ENCODE peak calls at places on chromosome 1, in nine cellular contexts. One of them, this sample, is unnamed. For H3K9me3 and H3K27me3, the result is how much of the 10 kb centered on the place peaks cover.

GRCh38 chr1:72412286-72412685 is 129.9 kb upstream of the NEGR1 start:
- DNase-seq in tibial artery: no peak
- DNase-seq in stomach: no peak
- DNase-seq in uterus: no peak
- DNase-seq in thoracic aorta: no peak
- DNase-seq in body of pancreas: no peak
- DNase-seq in neural progenitor cell: no peak
- DNase-seq in BE2C: no peak
- DNase-seq in heart right ventricle: no peak
- DNase-seq in this sample: no peak

GRCh38 chr1:28915036-28915895 is 897 bp downstream of the EPB41 start:
- DNase-seq in tibial artery: no peak
- DNase-seq in stomach: peak
- DNase-seq in uterus: peak
- DNase-seq in thoracic aorta: no peak
- DNase-seq in body of pancreas: peak
- DNase-seq in neural progenitor cell: peak
- DNase-seq in BE2C: peak
- DNase-seq in heart right ventricle: no peak
- DNase-seq in this sample: no peak

GRCh38 chr1:4214826-4215225 is 314.8 kb upstream of the C1orf174 start:
- DNase-seq in tibial artery: no peak
- DNase-seq in stomach: no peak
- DNase-seq in uterus: no peak
- DNase-seq in thoracic aorta: no peak
- DNase-seq in body of pancreas: no peak
- DNase-seq in neural progenitor cell: no peak
- DNase-seq in BE2C: no peak
- DNase-seq in heart right ventricle: no peak
- DNase-seq in this sample: no peak

GRCh38 chr1:29647581-29647980 is 411.3 kb downstream of the PTPRU start:
- DNase-seq in tibial artery: no peak
- DNase-seq in stomach: no peak
- DNase-seq in uterus: no peak
- DNase-seq in thoracic aorta: no peak
- DNase-seq in body of pancreas: no peak
- DNase-seq in neural progenitor cell: no peak
- DNase-seq in BE2C: no peak
- DNase-seq in heart right ventricle: no peak
- DNase-seq in this sample: no peak

GRCh38 chr1:109713636-109714035 is 1.6 kb downstream of the GSTM5 start:
- DNase-seq in tibial artery: no peak
- DNase-seq in stomach: no peak
- DNase-seq in uterus: no peak
- DNase-seq in thoracic aorta: no peak
- DNase-seq in body of pancreas: no peak
- DNase-seq in neural progenitor cell: no peak
- DNase-seq in BE2C: no peak
- DNase-seq in heart right ventricle: no peak
- DNase-seq in this sample: no peak

GRCh38 chr1:69858534-69858933 is 290.8 kb downstream of the LRRC7 start:
- DNase-seq in tibial artery: no peak
- DNase-seq in stomach: no peak
- DNase-seq in uterus: no peak
- DNase-seq in thoracic aorta: no peak
- DNase-seq in body of pancreas: no peak
- DNase-seq in neural progenitor cell: no peak
- DNase-seq in BE2C: no peak
- DNase-seq in heart right ventricle: no peak
- DNase-seq in this sample: no peak

GRCh38 chr1:183105449-183105848 is 80.6 kb upstream of the LAMC2 start:
- DNase-seq in tibial artery: no peak
- DNase-seq in stomach: no peak
- DNase-seq in uterus: no peak
- DNase-seq in thoracic aorta: no peak
- DNase-seq in body of pancreas: no peak
- DNase-seq in neural progenitor cell: no peak
- DNase-seq in BE2C: no peak
- DNase-seq in heart right ventricle: no peak
- DNase-seq in this sample: no peak

GRCh38 chr1:151816964-151817730 is 11.9 kb upstream of the LINGO4 start:
- DNase-seq in tibial artery: no peak
- DNase-seq in stomach: no peak
- DNase-seq in uterus: no peak
- DNase-seq in thoracic aorta: no peak
- DNase-seq in body of pancreas: no peak
- DNase-seq in neural progenitor cell: no peak
- DNase-seq in BE2C: no peak
- DNase-seq in heart right ventricle: no peak
- DNase-seq in this sample: no peak

GRCh38 chr1:7705048-7705907 is 65.8 kb upstream of the VAMP3 start:
- DNase-seq in tibial artery: no peak
- DNase-seq in stomach: peak
- DNase-seq in uterus: peak
- DNase-seq in thoracic aorta: no peak
- DNase-seq in body of pancreas: peak
- DNase-seq in neural progenitor cell: peak
- DNase-seq in BE2C: peak
- DNase-seq in heart right ventricle: peak
- DNase-seq in this sample: peak

GRCh38 chr1:230877139-230877923 is 9.0 kb upstream of the C1orf198 start:
- DNase-seq in tibial artery: no peak
- DNase-seq in stomach: no peak
- DNase-seq in uterus: peak
- DNase-seq in thoracic aorta: no peak
- DNase-seq in body of pancreas: no peak
- DNase-seq in neural progenitor cell: no peak
- DNase-seq in BE2C: no peak
- DNase-seq in heart right ventricle: no peak
- DNase-seq in this sample: no peak

GRCh38 chr1:63545780-63546179 is 22.5 kb downstream of the EFCAB7 start:
- DNase-seq in tibial artery: no peak
- DNase-seq in stomach: no peak
- DNase-seq in uterus: no peak
- DNase-seq in thoracic aorta: no peak
- DNase-seq in body of pancreas: no peak
- DNase-seq in neural progenitor cell: no peak
- DNase-seq in BE2C: no peak
- DNase-seq in heart right ventricle: no peak
- DNase-seq in this sample: no peak

GRCh38 chr1:63547621-63548294 is 24.4 kb downstream of the EFCAB7 start:
- DNase-seq in tibial artery: peak
- DNase-seq in stomach: no peak
- DNase-seq in uterus: no peak
- DNase-seq in thoracic aorta: no peak
- DNase-seq in body of pancreas: no peak
- DNase-seq in neural progenitor cell: no peak
- DNase-seq in BE2C: no peak
- DNase-seq in heart right ventricle: no peak
- DNase-seq in this sample: no peak

GRCh38 chr1:63548303-63548702 is 25.0 kb downstream of the EFCAB7 start:
- DNase-seq in tibial artery: no peak
- DNase-seq in stomach: no peak
- DNase-seq in uterus: no peak
- DNase-seq in thoracic aorta: no peak
- DNase-seq in body of pancreas: no peak
- DNase-seq in neural progenitor cell: no peak
- DNase-seq in BE2C: no peak
- DNase-seq in heart right ventricle: no peak
- DNase-seq in this sample: no peak
- H3K4me3 ChIP-seq in tibial artery: no peak
- H3K4me3 ChIP-seq in stomach: no peak
- H3K4me3 ChIP-seq in uterus: no peak
- H3K4me3 ChIP-seq in thoracic aorta: no peak
- H3K4me3 ChIP-seq in body of pancreas: no peak
- H3K4me3 ChIP-seq in neural progenitor cell: no peak
- H3K4me3 ChIP-seq in BE2C: no peak
- H3K4me3 ChIP-seq in heart right ventricle: no peak
- H3K4me3 ChIP-seq in this sample: no peak

GRCh38 chr1:89211035-89211634 is 12.4 kb upstream of the GBP4 start:
- DNase-seq in tibial artery: no peak
- DNase-seq in stomach: no peak
- DNase-seq in uterus: no peak
- DNase-seq in thoracic aorta: no peak
- DNase-seq in body of pancreas: no peak
- DNase-seq in neural progenitor cell: no peak
- DNase-seq in BE2C: no peak
- DNase-seq in heart right ventricle: no peak
- DNase-seq in this sample: no peak
- H3K9me3 ChIP-seq in tibial artery: under half
- H3K9me3 ChIP-seq in stomach: under half
- H3K9me3 ChIP-seq in uterus: under half
- H3K9me3 ChIP-seq in thoracic aorta: under half
- H3K9me3 ChIP-seq in body of pancreas: under half
- H3K9me3 ChIP-seq in neural progenitor cell: under half
- H3K9me3 ChIP-seq in BE2C: under half
- H3K9me3 ChIP-seq in heart right ventricle: under half
- H3K9me3 ChIP-seq in this sample: under half

DNA sequence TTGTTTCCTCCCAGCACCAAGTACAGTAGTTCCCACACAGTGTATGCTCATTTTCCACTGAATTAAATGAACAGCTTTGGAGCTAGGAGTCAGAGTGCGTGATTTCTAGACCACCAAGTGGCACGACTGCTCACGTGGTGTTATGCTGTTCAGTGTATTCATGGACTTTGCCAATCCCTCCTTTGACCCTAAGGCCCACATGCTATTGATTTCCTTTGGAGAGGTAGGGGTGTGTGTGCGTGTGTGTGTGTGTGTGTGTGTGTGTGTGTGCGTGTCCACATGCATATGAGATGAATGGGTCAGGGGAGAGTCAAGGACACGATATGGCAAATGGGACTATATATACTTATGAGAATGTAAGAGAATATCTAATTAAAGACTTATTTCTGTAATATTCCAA is 177.2 kb downstream of the LMX1A start:
- DNase-seq in tibial artery: no peak
- DNase-seq in stomach: no peak
- DNase-seq in uterus: no peak
- DNase-seq in thoracic aorta: no peak
- DNase-seq in body of pancreas: no peak
- DNase-seq in neural progenitor cell: no peak
- DNase-seq in BE2C: no peak
- DNase-seq in heart right ventricle: no peak
- DNase-seq in this sample: no peak
- H3K27me3 ChIP-seq in tibial artery: under half
- H3K27me3 ChIP-seq in stomach: under half
- H3K27me3 ChIP-seq in uterus: under half
- H3K27me3 ChIP-seq in thoracic aorta: under half
- H3K27me3 ChIP-seq in body of pancreas: under half
- H3K27me3 ChIP-seq in neural progenitor cell: under half
- H3K27me3 ChIP-seq in BE2C: under half
- H3K27me3 ChIP-seq in heart right ventricle: under half
- H3K27me3 ChIP-seq in this sample: under half

GRCh38 chr1:169426174-169426716 is 1.0 kb downstream of the CCDC181 start:
- DNase-seq in tibial artery: no peak
- DNase-seq in stomach: no peak
- DNase-seq in uterus: no peak
- DNase-seq in thoracic aorta: no peak
- DNase-seq in body of pancreas: no peak
- DNase-seq in neural progenitor cell: no peak
- DNase-seq in BE2C: no peak
- DNase-seq in heart right ventricle: no peak
- DNase-seq in this sample: no peak
- H3K4me3 ChIP-seq in tibial artery: no peak
- H3K4me3 ChIP-seq in stomach: peak
- H3K4me3 ChIP-seq in uterus: peak
- H3K4me3 ChIP-seq in thoracic aorta: peak
- H3K4me3 ChIP-seq in body of pancreas: no peak
- H3K4me3 ChIP-seq in neural progenitor cell: peak
- H3K4me3 ChIP-seq in BE2C: peak
- H3K4me3 ChIP-seq in heart right ventricle: no peak
- H3K4me3 ChIP-seq in this sample: peak

GRCh38 chr1:2859219-2859880 is 57.9 kb upstream of the TTC34 start:
- DNase-seq in tibial artery: no peak
- DNase-seq in stomach: no peak
- DNase-seq in uterus: no peak
- DNase-seq in thoracic aorta: no peak
- DNase-seq in body of pancreas: no peak
- DNase-seq in neural progenitor cell: no peak
- DNase-seq in BE2C: no peak
- DNase-seq in heart right ventricle: no peak
- DNase-seq in this sample: no peak
- H3K9me3 ChIP-seq in tibial artery: under half
- H3K9me3 ChIP-seq in stomach: under half
- H3K9me3 ChIP-seq in uterus: under half
- H3K9me3 ChIP-seq in thoracic aorta: under half
- H3K9me3 ChIP-seq in body of pancreas: under half
- H3K9me3 ChIP-seq in neural progenitor cell: under half
- H3K9me3 ChIP-seq in BE2C: under half
- H3K9me3 ChIP-seq in heart right ventricle: under half
- H3K9me3 ChIP-seq in this sample: under half

GRCh38 chr1:155125511-155125945 is 2.1 kb upstream of the EFNA1 start:
- DNase-seq in tibial artery: no peak
- DNase-seq in stomach: no peak
- DNase-seq in uterus: no peak
- DNase-seq in thoracic aorta: no peak
- DNase-seq in body of pancreas: no peak
- DNase-seq in neural progenitor cell: peak
- DNase-seq in BE2C: no peak
- DNase-seq in heart right ventricle: no peak
- DNase-seq in this sample: peak

GRCh38 chr1:155124503-155125463 is 2.9 kb upstream of the EFNA1 start:
- DNase-seq in tibial artery: no peak
- DNase-seq in stomach: peak
- DNase-seq in uterus: no peak
- DNase-seq in thoracic aorta: no peak
- DNase-seq in body of pancreas: no peak
- DNase-seq in neural progenitor cell: peak
- DNase-seq in BE2C: no peak
- DNase-seq in heart right ventricle: no peak
- DNase-seq in this sample: no peak

GRCh38 chr1:155126494-155127104 is 1.1 kb upstream of the EFNA1 start:
- DNase-seq in tibial artery: no peak
- DNase-seq in stomach: peak
- DNase-seq in uterus: no peak
- DNase-seq in thoracic aorta: no peak
- DNase-seq in body of pancreas: peak
- DNase-seq in neural progenitor cell: peak
- DNase-seq in BE2C: no peak
- DNase-seq in heart right ventricle: peak
- DNase-seq in this sample: peak

GRCh38 chr1:155127105-155127671 is 488 bp upstream of the EFNA1 start:
- DNase-seq in tibial artery: peak
- DNase-seq in stomach: peak
- DNase-seq in uterus: peak
- DNase-seq in thoracic aorta: no peak
- DNase-seq in body of pancreas: peak
- DNase-seq in neural progenitor cell: peak
- DNase-seq in BE2C: no peak
- DNase-seq in heart right ventricle: peak
- DNase-seq in this sample: peak

DNA sequence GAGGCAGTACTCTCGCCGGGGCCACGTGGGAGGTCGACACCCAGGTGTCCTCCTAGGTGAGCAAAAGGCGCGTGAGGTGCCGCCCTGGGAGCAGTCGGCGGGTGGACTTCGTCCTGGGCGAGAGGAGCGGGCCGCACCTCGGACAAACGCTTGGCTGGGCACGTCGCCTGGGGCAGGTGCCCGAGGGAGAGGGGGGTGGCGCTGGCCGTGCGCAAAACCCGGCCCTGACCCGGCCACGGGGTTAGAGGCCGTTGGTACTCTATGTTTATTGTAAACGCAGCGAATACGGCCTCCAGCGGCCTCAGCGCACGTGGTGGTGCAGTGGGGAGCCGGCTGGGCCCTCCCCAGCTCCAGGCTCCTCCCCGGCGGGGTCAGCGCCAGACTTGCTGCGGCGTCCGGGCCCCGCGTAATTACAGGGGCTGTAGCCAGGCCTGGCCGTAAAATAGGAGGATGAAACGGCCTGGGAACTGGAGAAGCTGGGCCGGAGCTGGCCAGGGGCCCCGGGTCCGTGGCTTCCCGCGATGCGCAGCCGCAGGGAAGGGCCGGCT is 1.7 kb upstream of the EFNA1 start:
- DNase-seq in tibial artery: no peak
- DNase-seq in stomach: peak
- DNase-seq in uterus: peak
- DNase-seq in thoracic aorta: no peak
- DNase-seq in body of pancreas: peak
- DNase-seq in neural progenitor cell: peak
- DNase-seq in BE2C: no peak
- DNase-seq in heart right ventricle: peak
- DNase-seq in this sample: peak
- H3K27me3 ChIP-seq in tibial artery: under half
- H3K27me3 ChIP-seq in stomach: under half
- H3K27me3 ChIP-seq in uterus: under half
- H3K27me3 ChIP-seq in thoracic aorta: under half
- H3K27me3 ChIP-seq in body of pancreas: under half
- H3K27me3 ChIP-seq in neural progenitor cell: half or more
- H3K27me3 ChIP-seq in BE2C: under half
- H3K27me3 ChIP-seq in heart right ventricle: under half
- H3K27me3 ChIP-seq in this sample: under half